ENCODE peak calls at places on chromosomes 12 and 14, in eight cellular contexts. V is AG04450; O is MM.1S; Z is activated CD8-positive, alpha-beta T cell treated with anti-CD3 and anti-CD28 coated beads for 36 hours; B is lower leg skin; I is mesothelial cell of epicardium; H is progenitor cell of endocrine pancreas; P is body of pancreas. U is an unnamed sample.
A peak's percentile ranks its signal among the peaks of the same experiment; 100 is the strongest.

GRCh38 chr14:26190644-26191043 is 407.2 kb downstream of the NOVA1 start:
- DNase-seq in V (no peak), O (no peak), Z (no peak), B (no peak), I (no peak), H (no peak), P (no peak), U (no peak)

GRCh38 chr14:67618617-67619063 is 1.1 kb upstream of the ARG2 start:
- DNase-seq in V (peak; percentile 43), O (peak; percentile 56), Z (peak; percentile 34), B (no peak), I (no peak), H (no peak), P (no peak), U (no peak)

GRCh38 chr12:132766380-132767085 is 4.9 kb upstream of the ANKLE2 start:
- DNase-seq in V (no peak), O (no peak), Z (no peak), B (peak; percentile 43), I (no peak), H (no peak), P (no peak), U (no peak)

GRCh38 chr14:99675381-99675835 is 8.7 kb upstream of the CYP46A1 start:
- DNase-seq in V (no peak), O (no peak), Z (no peak), B (no peak), I (no peak), H (no peak), P (no peak), U (no peak)

GRCh38 chr14:99632410-99633035 is 12.4 kb upstream of the HHIPL1 start:
- DNase-seq in V (no peak), O (no peak), Z (no peak), B (no peak), I (no peak), H (no peak), P (no peak), U (no peak)

GRCh38 chr12:124737040-124737419 is 126.6 kb downstream of the SCARB1 start:
- DNase-seq in V (no peak), O (no peak), Z (no peak), B (no peak), I (no peak), H (no peak), P (no peak), U (no peak)

GRCh38 chr14:63853831-63854293 is 1.1 kb downstream of the SYNE2 start:
- DNase-seq in V (no peak), O (peak; percentile 50), Z (peak; percentile 59), B (peak; percentile 79), I (peak; percentile 56), H (peak; percentile 18), P (peak; percentile 48), U (peak; percentile 30)

GRCh38 chr12:57813111-57813970 is 5.2 kb downstream of the AVIL start:
- DNase-seq in V (no peak), O (no peak), Z (no peak), B (no peak), I (no peak), H (no peak), P (no peak), U (no peak)

GRCh38 chr14:23538785-23539184 is 12.8 kb downstream of the ZFHX2 start:
- DNase-seq in V (no peak), O (no peak), Z (no peak), B (no peak), I (no peak), H (no peak), P (no peak), U (no peak)

GRCh38 chr12:20280515-20280914 is 87.8 kb upstream of the PDE3A start:
- DNase-seq in V (no peak), O (no peak), Z (no peak), B (no peak), I (no peak), H (no peak), P (no peak), U (no peak)

GRCh38 chr14:51719970-51720369 is 68.3 kb downstream of the FRMD6 start:
- DNase-seq in V (no peak), O (no peak), Z (no peak), B (no peak), I (no peak), H (no peak), P (no peak), U (no peak)

GRCh38 chr12:46921048-46921753 is 95.4 kb upstream of the SLC38A4 start:
- DNase-seq in V (no peak), O (no peak), Z (no peak), B (no peak), I (no peak), H (no peak), P (no peak), U (no peak)

GRCh38 chr14:106347890-106348755 is 821.7 kb downstream of the TMEM121 start:
- DNase-seq in V (no peak), O (no peak), Z (no peak), B (no peak), I (no peak), H (no peak), P (no peak), U (no peak)

GRCh38 chr12:75913502-75914110 is 118.0 kb downstream of the PHLDA1 start:
- DNase-seq in V (no peak), O (no peak), Z (peak; percentile 82), B (no peak), I (no peak), H (no peak), P (no peak), U (no peak)

GRCh38 chr14:74141703-74142102 is 56.9 kb downstream of the LIN52 start:
- DNase-seq in V (no peak), O (no peak), Z (no peak), B (peak; percentile 17), I (no peak), H (no peak), P (no peak), U (no peak)

GRCh38 chr14:66015046-66015780 is 471.0 kb upstream of the CCDC196 start:
- DNase-seq in V (no peak), O (no peak), Z (no peak), B (no peak), I (no peak), H (no peak), P (no peak), U (no peak)

GRCh38 chr12:113007166-113007565 is 28.8 kb downstream of the OAS2 start:
- DNase-seq in V (no peak), O (no peak), Z (no peak), B (no peak), I (no peak), H (no peak), P (no peak), U (no peak)

GRCh38 chr12:89450922-89451321 is 73.7 kb downstream of the GALNT4 start:
- DNase-seq in V (peak; percentile 55), O (no peak), Z (no peak), B (no peak), I (no peak), H (no peak), P (no peak), U (no peak)

GRCh38 chr12:60874091-60874490 is 1278.3 kb downstream of the SLC16A7 start:
- DNase-seq in V (no peak), O (no peak), Z (no peak), B (no peak), I (no peak), H (no peak), P (no peak), U (no peak)

GRCh38 chr12:26725517-26725916 is 107.5 kb downstream of the ITPR2 start:
- DNase-seq in V (no peak), O (no peak), Z (no peak), B (no peak), I (no peak), H (no peak), P (no peak), U (no peak)

GRCh38 chr14:68663385-68664076 is 129.3 kb downstream of the ZFP36L1 start:
- DNase-seq in V (no peak), O (no peak), Z (peak; percentile 80), B (no peak), I (no peak), H (peak; percentile 1), P (no peak), U (no peak)

GRCh38 chr12:76685246-76685678 is 78.7 kb upstream of the ZDHHC17 start:
- DNase-seq in V (peak; percentile 20), O (no peak), Z (no peak), B (no peak), I (no peak), H (no peak), P (no peak), U (no peak)

GRCh38 chr14:85084344-85084743 is 445.6 kb upstream of the FLRT2 start:
- DNase-seq in V (no peak), O (no peak), Z (no peak), B (no peak), I (no peak), H (no peak), P (no peak), U (no peak)

DNA sequence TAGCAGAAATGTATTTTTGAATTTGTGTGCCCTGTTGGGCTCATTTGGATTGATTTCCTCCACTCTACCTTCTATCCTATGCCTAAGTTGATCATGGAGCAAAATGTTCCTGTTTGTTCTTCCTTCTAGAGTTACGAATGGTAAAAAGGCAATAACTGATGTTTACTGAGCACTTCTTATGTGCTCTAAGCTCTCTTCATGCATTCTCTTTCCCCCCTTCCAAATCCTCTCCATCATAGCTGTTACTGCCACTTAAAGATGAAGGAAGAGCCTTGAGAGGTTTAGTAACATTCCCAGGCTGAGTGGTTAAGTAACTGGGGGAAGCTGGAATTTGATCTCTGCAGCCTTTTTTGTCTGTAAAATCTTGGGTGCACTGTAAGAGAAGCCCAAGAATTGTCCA is 60.1 kb downstream of the CHST11 start:
- DNase-seq in V (no peak), O (no peak), Z (no peak), B (no peak), I (no peak), H (no peak), P (no peak), U (no peak)
- TF ChIP-seq CTCF in V (no peak), O (no peak), Z (no peak), B (no peak), I (no peak), H (no peak), P (no peak), U (no peak)

DNA sequence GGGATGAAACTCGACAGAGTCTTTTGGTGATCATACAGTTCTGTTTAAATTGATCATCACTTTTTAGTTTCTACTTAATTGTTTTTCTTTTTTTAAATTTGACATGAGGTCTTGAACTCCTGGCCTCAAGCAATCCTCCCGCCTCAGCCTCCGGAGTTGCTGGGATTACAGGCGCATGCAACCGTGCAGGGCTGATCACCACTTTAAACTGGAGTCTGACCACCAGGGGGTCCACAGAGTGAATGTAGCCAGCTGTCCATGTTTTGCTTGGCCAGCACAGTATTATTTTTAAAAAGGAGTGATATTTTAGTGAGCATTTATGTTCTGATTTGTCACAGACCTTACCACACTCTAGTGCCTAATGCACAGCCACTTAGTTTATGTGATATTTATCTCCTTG is 10.7 kb downstream of the DAAM1 start:
- DNase-seq in V (no peak), O (no peak), Z (no peak), B (no peak), I (no peak), H (no peak), P (no peak), U (no peak)
- TF ChIP-seq CTCF in V (no peak), O (no peak), Z (no peak), B (no peak), I (no peak), H (peak; percentile 20), P (no peak), U (no peak)

GRCh38 chr14:105200074-105200473 is 19.0 kb upstream of the NUDT14 start:
- DNase-seq in V (no peak), O (no peak), Z (peak; percentile 51), B (no peak), I (no peak), H (no peak), P (no peak), U (no peak)
- TF ChIP-seq CTCF in V (no peak), O (no peak), Z (no peak), B (no peak), I (no peak), H (no peak), P (no peak), U (no peak)

GRCh38 chr12:70402597-70402996 is 36.5 kb downstream of the KCNMB4 start:
- DNase-seq in V (no peak), O (no peak), Z (no peak), B (no peak), I (no peak), H (no peak), P (no peak), U (no peak)
- TF ChIP-seq CTCF in V (no peak), O (peak; percentile 19), Z (no peak), B (no peak), I (no peak), H (no peak), P (no peak), U (no peak)

U was measured in neural crest cell.